ENCODE peak calls at places on chromosome 3, in six cellular contexts. N, Z, W, G, Q and A are unnamed samples.
A peak's percentile ranks its signal among the peaks of the same experiment; 100 is the strongest.

GRCh38 chr3:196552253-196552652 is 16.1 kb downstream of the WDR53 start:
- DNase-seq in G (no peak), Z (no peak), N (no peak), Q (no peak), W (no peak), A (no peak)

GRCh38 chr3:161273589-161274218 is 52.6 kb downstream of the NMD3 start:
- DNase-seq in W (peak; percentile 22), N (no peak), Q (peak; percentile 18), Z (peak; percentile 69), G (peak; percentile 31), A (no peak)

GRCh38 chr3:154970796-154971195 is 109.3 kb upstream of the MME start:
- DNase-seq in Z (no peak), N (no peak), Q (no peak), G (no peak), W (peak; percentile 59), A (no peak)

GRCh38 chr3:58161435-58162398 is 49.1 kb downstream of the DNASE1L3 start:
- DNase-seq in Q (no peak), W (peak; percentile 83), G (no peak), N (no peak), Z (peak; percentile 72), A (no peak)

GRCh38 chr3:119562307-119562961 is 3.0 kb upstream of the CD80 start:
- DNase-seq in Q (no peak), N (no peak), Z (peak; percentile 6), G (peak; percentile 20), W (no peak), A (peak; percentile 84)

GRCh38 chr3:73279-73678 is 123.3 kb upstream of the CHL1 start:
- DNase-seq in Q (no peak), N (no peak), G (no peak), W (no peak), Z (no peak), A (no peak)

GRCh38 chr3:4416427-4416826 is 50.6 kb downstream of the SUMF1 start:
- DNase-seq in W (no peak), N (no peak), G (no peak), Q (no peak), Z (no peak), A (no peak)

GRCh38 chr3:4935347-4935746 is 43.9 kb upstream of the BHLHE40 start:
- DNase-seq in G (no peak), N (no peak), Z (no peak), W (no peak), Q (no peak), A (peak; percentile 34)